ENCODE peak calls at places on chromosomes 4 and X, in eight cellular contexts. P is SW480; J is lower lobe of right lung; H is DMS153; V is nephron progenitor cell; M is activated T-cell treated with anti-CD3 and anti-CD28 coated beads, Interleukin-2, amount 50 U/mL, for 24 hours; D is occipital lobe; Y is CD8-positive, alpha-beta memory T cell. I is an unnamed sample.

GRCh38 chr4:122705035-122705434 is 27.5 kb upstream of the BBS12 start:
- DNase-seq in M (no peak), P (no peak), V (no peak), Y (no peak), D (no peak), J (no peak), H (no peak), I (no peak)

GRCh38 chr4:82661601-82662000 is 99.8 kb upstream of the TMEM150C start:
- DNase-seq in P (no peak), H (peak; percentile 76), J (no peak), M (no peak), V (no peak), Y (no peak), D (no peak), I (no peak)

GRCh38 chrX:53674581-53674980 is 11.9 kb downstream of the HUWE1 start:
- DNase-seq in H (no peak), Y (no peak), M (no peak), D (no peak), J (no peak), P (no peak), V (no peak), I (no peak)

GRCh38 chrX:41922125-41922521 is 1.2 kb downstream of the CASK start:
- DNase-seq in V (no peak), P (peak; percentile 40), H (no peak), D (no peak), Y (no peak), J (no peak), M (peak; percentile 39), I (no peak)

GRCh38 chr4:131348258-131348657 is 1800.8 kb upstream of the PCDH10 start:
- DNase-seq in Y (no peak), P (no peak), V (no peak), H (no peak), D (no peak), J (no peak), M (no peak), I (no peak)

GRCh38 chr4:48041535-48042137 is 25.1 kb downstream of the NIPAL1 start:
- DNase-seq in D (no peak), Y (no peak), H (no peak), J (no peak), P (no peak), M (no peak), V (no peak), I (no peak)

GRCh38 chrX:11768039-11768438 is 10.0 kb downstream of the MSL3 start:
- DNase-seq in M (no peak), J (no peak), D (no peak), H (no peak), P (no peak), Y (no peak), V (no peak), I (no peak)

GRCh38 chrX:10821293-10821692 is 200.9 kb upstream of the MID1 start:
- DNase-seq in D (no peak), P (no peak), Y (no peak), V (no peak), H (no peak), J (no peak), M (no peak), I (no peak)

GRCh38 chrX:9928083-9928482 is 39.1 kb upstream of the CLDN34 start:
- DNase-seq in D (peak; percentile 10), J (no peak), M (no peak), V (no peak), Y (no peak), P (no peak), H (peak; percentile 57), I (no peak)

GRCh38 chr4:185931986-185932385 is 120.0 kb upstream of the SORBS2 start:
- DNase-seq in P (no peak), D (no peak), H (no peak), J (no peak), V (no peak), M (no peak), Y (no peak), I (no peak)

GRCh38 chr4:182486895-182487294 is 243.7 kb downstream of the TENM3 start:
- DNase-seq in D (no peak), V (no peak), M (no peak), H (no peak), Y (no peak), J (no peak), P (no peak), I (no peak)

GRCh38 chrX:77298790-77299189 is 148.4 kb upstream of the FGF16 start:
- DNase-seq in Y (no peak), J (no peak), H (no peak), P (no peak), D (no peak), M (no peak), V (no peak), I (no peak)

GRCh38 chrX:96027363-96027894 is 657.2 kb upstream of the DIAPH2 start:
- DNase-seq in H (no peak), P (no peak), M (no peak), V (no peak), D (no peak), Y (no peak), J (no peak), I (no peak)

GRCh38 chrX:626745-627509 is 3.7 kb upstream of the SHOX start:
- DNase-seq in D (no peak), Y (no peak), M (no peak), J (no peak), V (peak; percentile 31), P (no peak), H (no peak), I (no peak)

GRCh38 chr4:104425003-104425402 is 69.7 kb downstream of the CXXC4 start:
- DNase-seq in P (no peak), M (no peak), J (no peak), Y (no peak), D (no peak), V (peak; percentile 29), H (no peak), I (no peak)

GRCh38 chr4:122874194-122874593 is 47.6 kb downstream of the FGF2 start:
- DNase-seq in M (no peak), V (no peak), H (no peak), Y (no peak), P (no peak), D (no peak), J (no peak), I (no peak)

GRCh38 chrX:129678881-129679195 is 24.1 kb upstream of the APLN start:
- DNase-seq in M (no peak), D (no peak), Y (no peak), V (no peak), P (peak; percentile 8), J (no peak), H (no peak), I (no peak)

GRCh38 chr4:7063362-7063761 is 4.5 kb downstream of the GRPEL1 start:
- DNase-seq in P (no peak), V (no peak), M (no peak), J (no peak), H (no peak), Y (no peak), D (no peak), I (no peak)

GRCh38 chr4:151152033-151152432 is 52.6 kb downstream of the RPS3A start:
- DNase-seq in P (no peak), V (no peak), J (no peak), M (no peak), Y (no peak), D (no peak), H (peak; percentile 4), I (no peak)

GRCh38 chr4:123350191-123350544 is 46.4 kb upstream of the SPRY1 start:
- DNase-seq in V (no peak), D (no peak), Y (no peak), H (peak; percentile 33), P (peak; percentile 86), M (no peak), J (no peak), I (peak; percentile 4)

GRCh38 chr4:40811886-40812857 is 62.4 kb downstream of the NSUN7 start:
- DNase-seq in M (no peak), H (no peak), P (no peak), J (peak; percentile 62), V (no peak), Y (no peak), D (no peak), I (no peak)

GRCh38 chr4:7960017-7960789 is 20.5 kb upstream of the AFAP1 start:
- DNase-seq in J (no peak), Y (no peak), D (no peak), V (no peak), P (no peak), M (no peak), H (no peak), I (no peak)

GRCh38 chr4:129082302-129082701 is 11.0 kb downstream of the SCLT1 start:
- DNase-seq in Y (no peak), D (no peak), V (no peak), J (no peak), P (no peak), M (no peak), H (no peak), I (no peak)

GRCh38 chrX:41889317-41890025 is 33.9 kb downstream of the CASK start:
- DNase-seq in H (no peak), M (no peak), V (no peak), Y (no peak), D (no peak), P (peak; percentile 38), J (no peak), I (no peak)

GRCh38 chr4:2168469-2169319 is 73.2 kb downstream of the HAUS3 start:
- DNase-seq in V (no peak), M (no peak), Y (no peak), J (no peak), D (no peak), H (no peak), P (peak; percentile 52), I (no peak)